ENCODE peak calls at places on chromosomes 5 and 9, in eight cellular contexts. S, A, R, C, W, Q, M and F are unnamed samples.

GRCh38 chr5:128464596-128464995 is 73.4 kb downstream of the FBN2 start:
- DNase-seq in S (no peak), A (no peak), R (no peak), C (no peak), W (no peak), Q (no peak), M (no peak), F (no peak)

GRCh38 chr5:82765765-82766164 is 311.4 kb downstream of the TMEM167A start:
- DNase-seq in S (no peak), A (peak), R (no peak), C (no peak), W (no peak), Q (no peak), M (no peak), F (no peak)

GRCh38 chr5:4196744-4197646 is 601.4 kb downstream of the IRX1 start:
- DNase-seq in S (no peak), A (no peak), R (no peak), C (no peak), W (no peak), Q (no peak), M (no peak), F (no peak)

GRCh38 chr5:172636279-172637050 is 4.6 kb upstream of the NEURL1B start:
- DNase-seq in S (no peak), A (no peak), R (no peak), C (no peak), W (no peak), Q (no peak), M (no peak), F (no peak)

GRCh38 chr5:7361593-7361992 is 34.3 kb upstream of the ADCY2 start:
- DNase-seq in S (no peak), A (no peak), R (no peak), C (no peak), W (no peak), Q (no peak), M (no peak), F (no peak)

GRCh38 chr9:93299418-93300174 is 115.7 kb downstream of the WNK2 start:
- DNase-seq in S (no peak), A (no peak), R (no peak), C (peak), W (no peak), Q (no peak), M (no peak), F (no peak)

GRCh38 chr5:38340961-38341500 is 82.7 kb downstream of the EGFLAM start:
- DNase-seq in S (no peak), A (peak), R (no peak), C (no peak), W (no peak), Q (no peak), M (no peak), F (no peak)

GRCh38 chr9:76818271-76818670 is 54.0 kb downstream of the PCA3 start:
- DNase-seq in S (peak), A (peak), R (no peak), C (peak), W (peak), Q (no peak), M (no peak), F (peak)

GRCh38 chr5:33968133-33969005 is 16.1 kb downstream of the SLC45A2 start:
- DNase-seq in S (no peak), A (no peak), R (no peak), C (no peak), W (peak), Q (no peak), M (no peak), F (no peak)

GRCh38 chr9:96242829-96243228 is 59.1 kb downstream of the HSD17B3 start:
- DNase-seq in S (no peak), A (peak), R (no peak), C (no peak), W (no peak), Q (no peak), M (no peak), F (no peak)

GRCh38 chr9:18233776-18234445 is 240.0 kb upstream of the ADAMTSL1 start:
- DNase-seq in S (no peak), A (no peak), R (no peak), C (no peak), W (no peak), Q (no peak), M (no peak), F (no peak)

GRCh38 chr9:127366594-127366993 is 30.4 kb upstream of the SLC2A8 start:
- DNase-seq in S (no peak), A (no peak), R (no peak), C (no peak), W (no peak), Q (no peak), M (no peak), F (no peak)

GRCh38 chr5:37902323-37902722 is 62.5 kb upstream of the GDNF start:
- DNase-seq in S (no peak), A (no peak), R (no peak), C (no peak), W (no peak), Q (no peak), M (no peak), F (no peak)

GRCh38 chr9:70747335-70747734 is 332.9 kb upstream of the KLF9 start:
- DNase-seq in S (peak), A (peak), R (no peak), C (peak), W (peak), Q (no peak), M (peak), F (peak)